ENCODE peak calls at places on chromosomes 16 and 17, in seven cellular contexts. One of them, this sample, is unnamed.

GRCh38 chr17:42194133-42194899 is at the start of gene GHDC:
- DNase-seq in HT-29: peak
- DNase-seq in fibroblast of the aortic adventitia: peak
- DNase-seq in stimulated activated CD4-positive, alpha-beta T cell treated with anti-CD3 and anti-CD28 coated beads, Interleukin-15, amount 100 ng/mL, for 24 hours: peak
- DNase-seq in hypothalamus: peak
- DNase-seq in cardiac fibroblast: peak
- DNase-seq in A549: peak
- DNase-seq in this sample: peak

GRCh38 chr17:46875849-46876352 is 24.5 kb downstream of the WNT9B start:
- DNase-seq in cardiac fibroblast: no peak
- DNase-seq in fibroblast of the aortic adventitia: no peak
- DNase-seq in hypothalamus: no peak
- DNase-seq in A549: no peak
- DNase-seq in stimulated activated CD4-positive, alpha-beta T cell treated with anti-CD3 and anti-CD28 coated beads, Interleukin-15, amount 100 ng/mL, for 24 hours: no peak
- DNase-seq in HT-29: no peak
- DNase-seq in this sample: no peak

GRCh38 chr16:22070361-22071351 is 21.7 kb upstream of the VWA3A start:
- DNase-seq in HT-29: no peak
- DNase-seq in fibroblast of the aortic adventitia: peak
- DNase-seq in cardiac fibroblast: peak
- DNase-seq in A549: no peak
- DNase-seq in hypothalamus: no peak
- DNase-seq in stimulated activated CD4-positive, alpha-beta T cell treated with anti-CD3 and anti-CD28 coated beads, Interleukin-15, amount 100 ng/mL, for 24 hours: no peak
- DNase-seq in this sample: peak

GRCh38 chr16:28984619-28985135 is at the start of gene LAT:
- DNase-seq in A549: no peak
- DNase-seq in stimulated activated CD4-positive, alpha-beta T cell treated with anti-CD3 and anti-CD28 coated beads, Interleukin-15, amount 100 ng/mL, for 24 hours: peak
- DNase-seq in cardiac fibroblast: no peak
- DNase-seq in hypothalamus: no peak
- DNase-seq in fibroblast of the aortic adventitia: no peak
- DNase-seq in HT-29: peak
- DNase-seq in this sample: no peak

GRCh38 chr16:57316390-57317017 is 32.0 kb upstream of the PLLP start:
- DNase-seq in stimulated activated CD4-positive, alpha-beta T cell treated with anti-CD3 and anti-CD28 coated beads, Interleukin-15, amount 100 ng/mL, for 24 hours: no peak
- DNase-seq in HT-29: no peak
- DNase-seq in cardiac fibroblast: peak
- DNase-seq in A549: peak
- DNase-seq in hypothalamus: no peak
- DNase-seq in fibroblast of the aortic adventitia: peak
- DNase-seq in this sample: peak

GRCh38 chr17:45789874-45790273 is 5.8 kb downstream of the CRHR1 start:
- DNase-seq in cardiac fibroblast: no peak
- DNase-seq in stimulated activated CD4-positive, alpha-beta T cell treated with anti-CD3 and anti-CD28 coated beads, Interleukin-15, amount 100 ng/mL, for 24 hours: no peak
- DNase-seq in HT-29: no peak
- DNase-seq in fibroblast of the aortic adventitia: no peak
- DNase-seq in A549: no peak
- DNase-seq in hypothalamus: no peak
- DNase-seq in this sample: no peak

GRCh38 chr17:39174907-39175694 is 9.1 kb upstream of the ARL5C start:
- DNase-seq in A549: peak
- DNase-seq in cardiac fibroblast: peak
- DNase-seq in hypothalamus: peak
- DNase-seq in HT-29: peak
- DNase-seq in stimulated activated CD4-positive, alpha-beta T cell treated with anti-CD3 and anti-CD28 coated beads, Interleukin-15, amount 100 ng/mL, for 24 hours: peak
- DNase-seq in fibroblast of the aortic adventitia: peak
- DNase-seq in this sample: peak

GRCh38 chr16:11203111-11203623 is 52.8 kb downstream of the SOCS1 start:
- DNase-seq in fibroblast of the aortic adventitia: no peak
- DNase-seq in hypothalamus: no peak
- DNase-seq in cardiac fibroblast: no peak
- DNase-seq in HT-29: no peak
- DNase-seq in stimulated activated CD4-positive, alpha-beta T cell treated with anti-CD3 and anti-CD28 coated beads, Interleukin-15, amount 100 ng/mL, for 24 hours: no peak
- DNase-seq in A549: no peak
- DNase-seq in this sample: no peak

GRCh38 chr17:28193241-28193640 is 125.8 kb upstream of the TMEM97 start:
- DNase-seq in A549: no peak
- DNase-seq in hypothalamus: peak
- DNase-seq in HT-29: peak
- DNase-seq in cardiac fibroblast: no peak
- DNase-seq in fibroblast of the aortic adventitia: no peak
- DNase-seq in stimulated activated CD4-positive, alpha-beta T cell treated with anti-CD3 and anti-CD28 coated beads, Interleukin-15, amount 100 ng/mL, for 24 hours: no peak
- DNase-seq in this sample: no peak

GRCh38 chr17:75843577-75844529 is at the start of gene UNC13D:
- DNase-seq in HT-29: peak
- DNase-seq in fibroblast of the aortic adventitia: no peak
- DNase-seq in A549: no peak
- DNase-seq in hypothalamus: no peak
- DNase-seq in cardiac fibroblast: no peak
- DNase-seq in stimulated activated CD4-positive, alpha-beta T cell treated with anti-CD3 and anti-CD28 coated beads, Interleukin-15, amount 100 ng/mL, for 24 hours: peak
- DNase-seq in this sample: peak

GRCh38 chr17:31740611-31741082 is 118.4 kb downstream of the COPRS start:
- DNase-seq in fibroblast of the aortic adventitia: peak
- DNase-seq in stimulated activated CD4-positive, alpha-beta T cell treated with anti-CD3 and anti-CD28 coated beads, Interleukin-15, amount 100 ng/mL, for 24 hours: no peak
- DNase-seq in HT-29: no peak
- DNase-seq in cardiac fibroblast: peak
- DNase-seq in hypothalamus: no peak
- DNase-seq in A549: no peak
- DNase-seq in this sample: peak

GRCh38 chr16:67653131-67654068 is 6.7 kb downstream of the ACD start:
- DNase-seq in A549: no peak
- DNase-seq in fibroblast of the aortic adventitia: no peak
- DNase-seq in cardiac fibroblast: no peak
- DNase-seq in stimulated activated CD4-positive, alpha-beta T cell treated with anti-CD3 and anti-CD28 coated beads, Interleukin-15, amount 100 ng/mL, for 24 hours: no peak
- DNase-seq in hypothalamus: no peak
- DNase-seq in HT-29: no peak
- DNase-seq in this sample: no peak

GRCh38 chr17:83183951-83184506 is 104.6 kb downstream of the METRNL start:
- DNase-seq in fibroblast of the aortic adventitia: no peak
- DNase-seq in hypothalamus: no peak
- DNase-seq in cardiac fibroblast: no peak
- DNase-seq in A549: no peak
- DNase-seq in stimulated activated CD4-positive, alpha-beta T cell treated with anti-CD3 and anti-CD28 coated beads, Interleukin-15, amount 100 ng/mL, for 24 hours: no peak
- DNase-seq in HT-29: no peak
- DNase-seq in this sample: no peak

GRCh38 chr16:31052131-31052530 is 18.8 kb downstream of the STX4 start:
- DNase-seq in cardiac fibroblast: peak
- DNase-seq in stimulated activated CD4-positive, alpha-beta T cell treated with anti-CD3 and anti-CD28 coated beads, Interleukin-15, amount 100 ng/mL, for 24 hours: no peak
- DNase-seq in A549: peak
- DNase-seq in fibroblast of the aortic adventitia: peak
- DNase-seq in HT-29: peak
- DNase-seq in hypothalamus: no peak
- DNase-seq in this sample: peak

GRCh38 chr16:11142951-11143740 is 112.9 kb downstream of the SOCS1 start:
- DNase-seq in cardiac fibroblast: no peak
- DNase-seq in hypothalamus: no peak
- DNase-seq in fibroblast of the aortic adventitia: no peak
- DNase-seq in stimulated activated CD4-positive, alpha-beta T cell treated with anti-CD3 and anti-CD28 coated beads, Interleukin-15, amount 100 ng/mL, for 24 hours: no peak
- DNase-seq in HT-29: peak
- DNase-seq in A549: no peak
- DNase-seq in this sample: no peak

This sample was measured in fibroblast of villous mesenchyme.